ENCODE peak calls at places on chromosomes 2 and 18, in six cellular contexts. F is fibroblast of villous mesenchyme, J is uterus, M is astrocyte, K is fibroblast of pulmonary artery, X is right lobe of liver. R is an unnamed sample.

GRCh38 chr18:41939326-41939725 is 15.7 kb upstream of the PIK3C3 start:
- DNase-seq in J (no peak), F (no peak), K (peak; percentile 40), X (no peak), M (peak; percentile 56), R (no peak)

GRCh38 chr18:31513189-31513907 is 15.4 kb downstream of the DSG2 start:
- DNase-seq in F (peak; percentile 77), K (peak; percentile 75), M (peak; percentile 88), X (no peak), J (no peak), R (no peak)

GRCh38 chr2:72815655-72816268 is 10.1 kb downstream of the EXOC6B start:
- DNase-seq in K (peak; percentile 57), X (no peak), J (no peak), F (peak; percentile 66), M (no peak), R (no peak)

GRCh38 chr2:199463708-199464613 is 6.2 kb upstream of the SATB2 start:
- DNase-seq in K (no peak), X (peak; percentile 55), J (no peak), F (no peak), M (no peak), R (no peak)

GRCh38 chr2:61926921-61927477 is 21.5 kb downstream of the COMMD1 start:
- DNase-seq in K (no peak), X (no peak), J (no peak), M (no peak), F (no peak), R (no peak)

GRCh38 chr2:74951211-74951754 is 7.2 kb upstream of the POLE4 start:
- DNase-seq in M (no peak), X (no peak), J (no peak), K (no peak), F (no peak), R (no peak)

GRCh38 chr2:2456721-2457120 is 125.6 kb upstream of the MYT1L start:
- DNase-seq in X (no peak), M (peak; percentile 63), F (no peak), K (no peak), J (no peak), R (no peak)

GRCh38 chr2:104703669-104704068 is 150.2 kb upstream of the POU3F3 start:
- DNase-seq in M (no peak), J (no peak), K (no peak), F (no peak), X (no peak), R (no peak)

GRCh38 chr2:43270930-43271615 is 44.7 kb upstream of the ZFP36L2 start:
- DNase-seq in F (no peak), X (no peak), K (no peak), M (no peak), J (no peak), R (no peak)

GRCh38 chr2:12979066-12979465 is 262.3 kb downstream of the TRIB2 start:
- DNase-seq in K (no peak), M (no peak), J (no peak), X (no peak), F (no peak), R (no peak)

GRCh38 chr2:18436408-18437077 is 123.9 kb downstream of the RDH14 start:
- DNase-seq in K (no peak), X (no peak), F (no peak), J (no peak), M (peak; percentile 62), R (no peak)

GRCh38 chr18:79951545-79952456 is at the start of gene SLC66A2:
- DNase-seq in M (peak; percentile 59), K (peak; percentile 87), X (peak; percentile 97), J (peak; percentile 89), F (peak; percentile 89), R (peak; percentile 99)

GRCh38 chr2:211093743-211094303 is 537.4 kb downstream of the CPS1 start:
- DNase-seq in M (no peak), F (no peak), J (no peak), X (no peak), K (peak; percentile 9), R (no peak)

GRCh38 chr2:236610991-236611821 is 41.6 kb downstream of the ACKR3 start:
- DNase-seq in M (peak; percentile 63), K (no peak), J (no peak), X (no peak), F (no peak), R (no peak)

GRCh38 chr2:179343945-179344279 is 79.3 kb upstream of the SESTD1 start:
- DNase-seq in J (no peak), X (no peak), K (no peak), F (no peak), M (no peak), R (no peak)

GRCh38 chr2:136801628-136802027 is 36.3 kb downstream of the THSD7B start:
- DNase-seq in F (no peak), J (no peak), K (no peak), M (no peak), X (no peak), R (no peak)

GRCh38 chr2:136796339-136796738 is 31.0 kb downstream of the THSD7B start:
- DNase-seq in F (no peak), M (no peak), K (no peak), J (no peak), X (no peak), R (no peak)
- TF ChIP-seq CTCF in F (no peak), M (no peak), K (no peak), J (no peak), X (peak; percentile 22), R (peak; percentile 30)

GRCh38 chr2:222315443-222316121 is 16.8 kb upstream of the PAX3 start:
- DNase-seq in J (no peak), F (no peak), M (no peak), X (no peak), K (no peak), R (no peak)
- TF ChIP-seq CTCF in J (no peak), F (no peak), M (no peak), X (no peak), K (peak; percentile 12), R (peak; percentile 53)

DNA sequence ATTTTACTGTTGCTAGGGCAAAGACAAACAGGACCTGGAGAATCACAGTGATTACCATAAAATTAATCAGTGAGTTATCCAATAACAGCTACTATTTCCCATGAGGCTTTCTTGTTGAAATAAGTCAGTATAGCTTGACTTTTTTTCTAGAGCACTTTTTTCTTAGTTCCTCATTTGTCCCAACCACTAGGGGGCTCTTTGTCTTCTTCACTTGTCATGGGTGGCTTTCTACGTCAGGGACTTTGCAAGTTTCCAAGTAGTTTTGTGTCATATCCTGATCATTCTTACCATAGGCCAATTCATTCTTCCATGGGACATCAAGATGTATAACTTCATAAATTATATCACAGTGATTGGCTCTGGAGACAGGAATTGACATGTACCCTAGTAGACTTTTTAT is 1019.6 kb upstream of the PIK3C3 start:
- DNase-seq in J (no peak), X (no peak), K (peak; percentile 52), F (peak; percentile 15), M (no peak), R (no peak)
- TF ChIP-seq CTCF in J (no peak), X (peak; percentile 52), K (peak; percentile 56), F (peak; percentile 32), M (peak; percentile 29), R (peak; percentile 75)

GRCh38 chr2:238831177-238831576 is 16.7 kb upstream of the TWIST2 start:
- DNase-seq in M (no peak), K (no peak), F (peak; percentile 11), J (no peak), X (no peak), R (no peak)
- TF ChIP-seq CTCF in M (no peak), K (no peak), F (no peak), J (no peak), X (no peak), R (no peak)

DNA sequence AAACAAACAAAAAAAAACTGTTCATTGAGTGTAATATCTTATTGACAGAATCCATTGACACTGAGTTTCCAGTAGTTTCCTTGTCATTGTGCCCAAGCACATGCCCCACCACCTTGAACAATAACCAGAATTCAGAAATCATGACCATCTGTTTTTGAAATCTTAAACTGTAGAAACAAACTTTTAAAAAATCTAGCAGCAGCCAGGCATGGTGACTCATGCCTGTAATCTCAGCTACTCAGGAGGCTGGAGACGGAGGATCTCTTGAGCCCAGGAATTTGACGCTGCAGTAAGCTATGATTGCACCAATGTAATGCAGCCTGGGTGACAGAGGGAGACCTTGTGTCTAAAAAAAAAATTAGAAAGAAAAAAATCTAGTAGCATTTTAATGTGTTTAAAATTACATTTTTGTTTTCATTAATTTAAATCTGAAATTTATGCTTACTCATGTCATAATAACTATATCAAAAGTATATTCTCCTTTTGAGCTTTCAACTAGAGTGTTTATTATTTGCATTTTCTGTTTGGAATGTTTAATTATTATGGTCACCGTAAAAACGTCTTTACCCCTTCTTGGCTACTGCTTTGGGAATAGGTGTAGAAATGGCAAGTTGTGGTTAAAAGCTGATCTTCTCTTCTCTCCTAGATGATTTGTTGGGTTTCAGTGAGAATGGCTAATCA is 25.2 kb upstream of the STON1 start:
- DNase-seq in M (peak; percentile 54), J (no peak), F (peak; percentile 81), K (peak; percentile 85), X (no peak), R (no peak)
- TF ChIP-seq CTCF in M (no peak), J (no peak), F (no peak), K (no peak), X (no peak), R (no peak)

GRCh38 chr2:86082768-86083167 is 22.9 kb downstream of the POLR1A start:
- DNase-seq in X (no peak), M (no peak), K (no peak), F (no peak), J (no peak), R (no peak)

DNA sequence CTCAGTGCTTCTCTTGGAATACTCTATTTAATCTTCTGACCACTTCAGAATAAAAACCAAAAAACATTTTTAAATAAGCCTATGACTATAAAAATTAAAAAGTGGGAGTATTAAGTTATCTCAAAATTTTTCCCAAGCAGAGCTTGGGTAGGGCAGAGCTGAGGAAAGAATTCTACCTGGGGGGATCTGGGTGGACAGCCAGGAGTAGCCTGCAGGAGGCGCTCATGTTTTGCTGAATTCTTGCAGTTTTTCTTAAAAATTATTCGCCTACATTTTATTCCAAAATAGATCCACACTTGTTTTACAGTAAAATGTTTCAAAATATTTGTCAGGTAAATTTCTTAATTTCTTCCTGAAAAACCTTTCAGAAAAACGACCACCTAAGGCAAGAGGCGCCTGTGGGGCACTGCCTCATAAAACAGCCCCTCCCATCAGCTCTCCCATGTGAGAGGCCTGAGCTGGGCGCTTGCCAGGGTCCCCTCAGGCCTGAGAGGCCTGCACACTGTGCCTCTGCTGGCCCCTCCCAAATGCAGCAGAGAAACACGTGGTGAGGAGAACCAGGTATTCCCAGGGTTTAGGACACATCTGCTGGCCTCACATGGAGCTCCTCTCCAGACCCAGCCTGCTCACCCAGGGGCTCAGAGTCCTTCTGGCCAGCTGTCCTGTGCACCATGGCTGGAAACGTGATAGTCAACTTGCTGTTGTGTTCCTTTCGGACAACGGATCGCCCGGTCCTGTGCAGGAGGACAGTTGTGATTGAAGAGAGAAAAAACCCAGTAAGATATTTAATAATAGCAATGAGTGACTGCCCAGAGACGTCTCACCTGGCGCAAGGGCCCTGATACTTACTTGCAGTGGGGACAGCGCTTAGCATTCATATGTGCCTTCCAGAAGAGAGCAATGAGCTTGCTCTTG is 17.5 kb downstream of the POLR1A start:
- DNase-seq in F (no peak), K (no peak), J (no peak), X (no peak), M (no peak), R (no peak)
- TF ChIP-seq CTCF in F (peak; percentile 47), K (peak; percentile 43), J (no peak), X (peak; percentile 27), M (no peak), R (peak; percentile 66)

GRCh38 chr18:14577971-14578370 is 34.6 kb upstream of the POTEC start:
- DNase-seq in J (no peak), X (no peak), K (no peak), M (no peak), F (no peak), R (no peak)
- TF ChIP-seq CTCF in J (no peak), X (no peak), K (no peak), M (no peak), F (no peak), R (no peak)

R was measured in glutamatergic neuron.